ENCODE peak calls at places on chromosomes 7 and 10, in four cellular contexts. G is K562, Z is GM12891, E is GM12878. J is an unnamed sample.

GRCh38 chr10:118528426-118528825 is 67.0 kb downstream of the PRLHR start:
- DNase-seq in G (no peak), E (no peak), Z (no peak), J (no peak)

GRCh38 chr10:124601016-124601415 is 139.4 kb downstream of the LHPP start:
- DNase-seq in E (no peak), G (no peak), Z (no peak), J (no peak)

GRCh38 chr10:5970066-5970465 is 7.3 kb downstream of the IL15RA start:
- DNase-seq in E (no peak), Z (no peak), G (no peak), J (no peak)

GRCh38 chr7:87474046-87474445 is 1.4 kb downstream of the ABCB4 start:
- DNase-seq in E (peak; percentile 15), G (no peak), Z (no peak), J (no peak)

GRCh38 chr7:34445653-34446052 is 212.4 kb upstream of the NPSR1 start:
- DNase-seq in G (no peak), E (no peak), Z (no peak), J (no peak)

GRCh38 chr7:17746131-17746530 is 194.2 kb downstream of the SNX13 start:
- DNase-seq in Z (no peak), E (no peak), G (no peak), J (no peak)

GRCh38 chr10:112842832-112843360 is 107.2 kb upstream of the TCF7L2 start:
- DNase-seq in G (peak; percentile 39), E (peak; percentile 25), Z (peak; percentile 31), J (no peak)

GRCh38 chr7:38699481-38699880 is 68.3 kb upstream of the AMPH start:
- DNase-seq in G (no peak), E (no peak), Z (no peak), J (no peak)

GRCh38 chr7:127380479-127380878 is 12.0 kb downstream of the ZNF800 start:
- DNase-seq in G (no peak), Z (no peak), E (no peak), J (no peak)

GRCh38 chr7:64787295-64787694 is 6.9 kb upstream of the ZNF138 start:
- DNase-seq in E (no peak), G (no peak), Z (no peak), J (no peak)

GRCh38 chr10:35195361-35196306 is 69.0 kb downstream of the CREM start:
- DNase-seq in E (peak; percentile 83), Z (no peak), G (peak; percentile 63), J (peak; percentile 41)

GRCh38 chr10:76632158-76633051 is 1005.2 kb downstream of the KCNMA1 start:
- DNase-seq in G (no peak), Z (no peak), E (no peak), J (no peak)

GRCh38 chr10:112389147-112389822 is 15.4 kb downstream of the ACSL5 start:
- DNase-seq in Z (no peak), G (no peak), E (peak; percentile 59), J (peak; percentile 8)

GRCh38 chr10:78819361-78820006 is 249.3 kb upstream of the ZMIZ1 start:
- DNase-seq in G (no peak), E (no peak), Z (no peak), J (no peak)

GRCh38 chr10:57952741-57953140 is 315.0 kb downstream of the IPMK start:
- DNase-seq in G (no peak), E (no peak), Z (no peak), J (no peak)

GRCh38 chr7:28509256-28510021 is 97.1 kb downstream of the CREB5 start:
- DNase-seq in Z (no peak), E (peak; percentile 45), G (no peak), J (no peak)

GRCh38 chr10:45646384-45647050 is 26.1 kb downstream of the ZFAND4 start:
- DNase-seq in Z (no peak), G (no peak), E (no peak), J (no peak)

GRCh38 chr7:39979406-39980073 is 29.5 kb downstream of the CDK13 start:
- DNase-seq in E (no peak), Z (no peak), G (no peak), J (no peak)
- TF ChIP-seq SPI1 in E (no peak), Z (peak; percentile 7), G (no peak), J (no peak)

GRCh38 chr10:4319870-4320367 is 506.1 kb upstream of the AKR1E2 start:
- DNase-seq in G (no peak), Z (no peak), E (no peak), J (no peak)

GRCh38 chr10:4312046-4312835 is 513.8 kb upstream of the AKR1E2 start:
- DNase-seq in Z (no peak), G (no peak), E (no peak), J (no peak)

GRCh38 chr10:4315529-4315928 is 510.5 kb upstream of the AKR1E2 start:
- DNase-seq in G (no peak), E (no peak), Z (no peak), J (no peak)

DNA sequence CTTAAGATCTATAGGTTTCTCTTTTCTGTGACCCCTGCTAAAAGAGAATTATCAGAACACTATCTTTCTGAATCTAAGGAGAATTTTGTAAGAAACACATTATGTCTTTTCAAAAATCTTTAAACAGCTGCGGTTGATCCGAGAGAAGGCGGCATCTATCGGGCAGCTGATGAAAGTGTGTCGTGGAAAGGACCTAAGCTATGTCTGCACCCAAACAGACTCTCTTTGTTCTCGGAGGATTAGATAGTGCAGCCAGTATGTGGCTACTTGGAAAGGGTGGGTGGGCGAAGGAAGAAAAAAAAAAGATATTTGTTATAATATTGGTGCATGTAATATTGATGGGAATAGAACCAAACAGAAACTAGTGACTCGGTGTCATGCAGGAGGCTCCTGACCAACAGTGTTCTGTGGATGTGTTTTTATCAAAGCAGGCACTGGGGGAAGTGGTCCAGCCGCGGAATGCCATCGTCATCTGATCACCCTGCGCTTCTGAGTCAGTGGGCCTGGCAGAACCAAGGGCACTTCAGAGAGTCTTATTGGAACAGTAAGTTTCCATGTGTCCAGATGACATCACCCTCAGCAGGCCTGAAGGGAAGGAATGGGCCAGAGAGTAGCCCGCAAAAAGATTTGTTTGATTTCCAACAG is 509.7 kb upstream of the AKR1E2 start:
- DNase-seq in Z (no peak), G (no peak), E (no peak), J (no peak)
- TF ChIP-seq SPI1 in Z (no peak), G (no peak), E (no peak), J (no peak)

DNA sequence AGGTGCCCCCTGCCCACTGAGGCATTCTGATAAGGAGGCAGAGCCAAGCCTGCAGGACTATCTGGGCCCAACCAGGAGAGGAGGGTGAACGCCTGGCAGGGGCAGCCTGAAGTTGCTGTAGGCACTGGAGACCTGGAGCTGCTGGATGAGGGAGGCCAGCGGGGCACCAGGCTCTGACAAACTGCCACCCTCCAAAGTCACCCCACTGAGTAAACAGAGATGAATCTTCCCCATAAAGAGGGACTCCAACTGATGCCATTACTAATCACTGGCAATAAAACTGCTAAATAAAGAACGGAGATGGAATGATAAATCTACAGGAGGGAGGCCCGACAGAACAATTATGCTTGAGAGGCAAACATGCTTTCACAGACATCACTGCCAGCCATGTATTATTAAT is 44.2 kb downstream of the DRGX start:
- DNase-seq in G (no peak), E (no peak), Z (no peak), J (no peak)
- TF ChIP-seq SPI1 in G (no peak), E (no peak), Z (no peak), J (no peak)

GRCh38 chr10:122141821-122142651 is 129.1 kb upstream of the BTBD16 start:
- DNase-seq in Z (no peak), G (no peak), E (no peak), J (no peak)

GRCh38 chr10:122139627-122140151 is 131.4 kb upstream of the BTBD16 start:
- DNase-seq in E (no peak), Z (no peak), G (no peak), J (no peak)

GRCh38 chr10:122142652-122143237 is 128.4 kb upstream of the BTBD16 start:
- DNase-seq in G (peak; percentile 53), Z (peak; percentile 46), E (no peak), J (no peak)

GRCh38 chr10:122140477-122140902 is 130.6 kb upstream of the BTBD16 start:
- DNase-seq in Z (no peak), E (no peak), G (no peak), J (no peak)

DNA sequence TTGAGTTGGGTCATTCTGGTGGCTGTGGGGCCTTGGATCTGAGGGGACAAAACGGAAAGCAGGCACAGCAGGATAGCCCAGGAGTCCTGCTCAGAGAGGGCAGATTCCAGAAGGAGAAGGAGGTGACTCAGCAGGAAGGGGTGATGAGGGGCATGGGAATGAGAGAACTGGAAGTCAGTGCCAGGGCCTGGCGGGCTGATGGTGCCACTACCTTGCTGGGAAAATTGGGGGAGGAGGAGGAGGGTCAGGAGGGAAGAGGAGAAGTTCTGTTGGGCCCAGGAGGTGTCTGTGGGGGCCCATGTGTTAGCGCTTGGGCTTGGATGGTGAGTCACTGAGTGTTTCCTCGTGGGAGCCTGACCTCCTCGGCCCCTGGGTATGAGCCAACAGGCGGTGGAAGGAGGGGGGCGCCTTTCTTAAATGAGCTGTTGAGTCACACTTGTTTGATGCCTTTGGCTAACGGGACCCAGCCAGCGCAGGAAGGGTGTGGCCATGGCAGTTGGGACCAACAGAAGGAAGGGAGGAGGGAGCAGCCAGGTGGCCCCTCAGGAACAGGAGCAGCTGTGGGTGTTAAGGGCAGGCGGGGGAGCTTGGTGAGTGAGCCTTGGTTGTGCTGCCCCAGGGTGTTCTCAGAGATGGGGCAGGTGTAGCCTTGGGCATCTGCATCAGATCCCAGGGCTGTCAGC is 130.0 kb upstream of the BTBD16 start:
- DNase-seq in Z (no peak), E (no peak), G (no peak), J (peak; percentile 32)
- TF ChIP-seq SPI1 in Z (no peak), E (no peak), G (no peak), J (no peak)

GRCh38 chr7:102836206-102836938 is 76.4 kb upstream of the LRRC17 start:
- DNase-seq in Z (no peak), G (no peak), E (no peak), J (no peak)
- TF ChIP-seq SPI1 in Z (no peak), G (no peak), E (no peak), J (no peak)

GRCh38 chr10:88149906-88150305 is 286.5 kb downstream of the PTEN start:
- DNase-seq in Z (no peak), E (no peak), G (no peak), J (no peak)
- TF ChIP-seq SPI1 in Z (no peak), E (no peak), G (no peak), J (no peak)

GRCh38 chr7:23598321-23598720 is 1.1 kb downstream of the CCDC126 start:
- DNase-seq in E (no peak), G (no peak), Z (no peak), J (no peak)

GRCh38 chr7:23607130-23607529 is 9.9 kb downstream of the CCDC126 start:
- DNase-seq in Z (no peak), G (peak; percentile 67), E (no peak), J (no peak)

GRCh38 chr7:23603632-23604295 is 6.6 kb downstream of the CCDC126 start:
- DNase-seq in Z (no peak), E (no peak), G (no peak), J (no peak)

GRCh38 chr7:23600251-23600650 is 3.1 kb downstream of the CCDC126 start:
- DNase-seq in E (no peak), G (no peak), Z (no peak), J (no peak)

GRCh38 chr7:23604296-23604640 is 7.1 kb downstream of the CCDC126 start:
- DNase-seq in G (no peak), E (no peak), Z (no peak), J (no peak)
- TF ChIP-seq SPI1 in G (no peak), E (no peak), Z (no peak), J (no peak)

GRCh38 chr7:77520261-77520660 is 16.8 kb upstream of the PTPN12 start:
- DNase-seq in Z (no peak), G (no peak), E (no peak), J (no peak)
- TF ChIP-seq SPI1 in Z (no peak), G (no peak), E (no peak), J (no peak)